ENCODE peak calls at places on chromosomes 13 and 19, in seven cellular contexts. K is GM12865, E is fibroblast of villous mesenchyme, F is ascending aorta, B is kidney, G is GM20000, Q is AG04449. H is an unnamed sample.

GRCh38 chr19:32012886-32013635 is 332.3 kb upstream of the ZNF507 start:
- DNase-seq in K (no peak), E (no peak), F (no peak), B (no peak), G (no peak), Q (no peak), H (no peak)

GRCh38 chr13:48431987-48432615 is 19.2 kb upstream of the LPAR6 start:
- DNase-seq in K (no peak), E (peak), F (no peak), B (no peak), G (no peak), Q (no peak), H (no peak)

GRCh38 chr13:26992951-26993490 is 178.6 kb downstream of the USP12 start:
- DNase-seq in K (no peak), E (no peak), F (no peak), B (no peak), G (no peak), Q (no peak), H (no peak)

GRCh38 chr13:21338156-21338555 is 120.9 kb downstream of the ZDHHC20 start:
- DNase-seq in K (no peak), E (no peak), F (no peak), B (no peak), G (no peak), Q (no peak), H (no peak)

GRCh38 chr13:73168226-73168992 is 109.6 kb downstream of the KLF5 start:
- DNase-seq in K (no peak), E (no peak), F (no peak), B (no peak), G (no peak), Q (no peak), H (no peak)

GRCh38 chr13:22926176-22927007 is 254.4 kb upstream of the SGCG start:
- DNase-seq in K (no peak), E (peak), F (no peak), B (peak), G (peak), Q (no peak), H (peak)

GRCh38 chr13:48132961-48133360 is 38.1 kb upstream of the MED4 start:
- DNase-seq in K (no peak), E (no peak), F (no peak), B (no peak), G (no peak), Q (no peak), H (no peak)

GRCh38 chr13:100490692-100491091 is 97.9 kb downstream of the GGACT start:
- DNase-seq in K (no peak), E (no peak), F (no peak), B (no peak), G (no peak), Q (no peak), H (no peak)

GRCh38 chr19:33108161-33108560 is 23.8 kb upstream of the WDR88 start:
- DNase-seq in K (no peak), E (no peak), F (no peak), B (no peak), G (no peak), Q (no peak), H (no peak)

GRCh38 chr13:36329355-36329754 is 16.8 kb downstream of the SPART start:
- DNase-seq in K (no peak), E (no peak), F (no peak), B (no peak), G (no peak), Q (no peak), H (no peak)

GRCh38 chr13:30810261-30810701 is 74.9 kb downstream of the ALOX5AP start:
- DNase-seq in K (no peak), E (no peak), F (no peak), B (peak), G (no peak), Q (no peak), H (no peak)

GRCh38 chr13:44125943-44126469 is 246.3 kb downstream of the LACC1 start:
- DNase-seq in K (no peak), E (no peak), F (no peak), B (no peak), G (no peak), Q (peak), H (no peak)

GRCh38 chr13:90565985-90566713 is 781.3 kb upstream of the MIR17HG start:
- DNase-seq in K (peak), E (no peak), F (no peak), B (no peak), G (no peak), Q (no peak), H (no peak)

GRCh38 chr19:44737238-44738160 is 11.0 kb upstream of the BCL3 start:
- DNase-seq in K (peak), E (no peak), F (no peak), B (no peak), G (no peak), Q (no peak), H (peak)

GRCh38 chr19:30864460-30865215 is 484.6 kb downstream of the TSHZ3 start:
- DNase-seq in K (no peak), E (no peak), F (no peak), B (no peak), G (no peak), Q (no peak), H (no peak)

DNA sequence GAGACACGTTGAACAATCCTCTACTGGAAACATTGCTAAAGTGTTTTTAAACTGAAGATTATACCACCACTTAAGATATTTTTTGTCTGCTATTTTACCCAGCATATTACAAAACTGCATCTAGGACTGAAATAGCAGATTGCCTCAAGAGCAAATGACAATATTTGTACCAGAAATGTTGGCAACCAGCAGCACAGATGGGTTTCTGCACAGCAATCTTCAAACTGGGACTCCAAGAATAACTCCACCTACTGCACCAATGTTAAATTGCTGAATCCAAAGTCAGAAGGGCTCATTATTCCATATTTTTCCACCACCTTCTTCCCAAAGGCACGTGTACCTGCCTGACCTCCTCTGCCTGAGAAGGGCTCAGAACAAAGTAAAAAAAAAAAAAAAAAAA is 79.6 kb downstream of the FOXO1 start:
- DNase-seq in K (no peak), E (no peak), F (no peak), B (no peak), G (no peak), Q (no peak), H (no peak)
- TF ChIP-seq CTCF in K (no peak), E (no peak), F (no peak), B (no peak), G (no peak), Q (no peak), H (no peak)

DNA sequence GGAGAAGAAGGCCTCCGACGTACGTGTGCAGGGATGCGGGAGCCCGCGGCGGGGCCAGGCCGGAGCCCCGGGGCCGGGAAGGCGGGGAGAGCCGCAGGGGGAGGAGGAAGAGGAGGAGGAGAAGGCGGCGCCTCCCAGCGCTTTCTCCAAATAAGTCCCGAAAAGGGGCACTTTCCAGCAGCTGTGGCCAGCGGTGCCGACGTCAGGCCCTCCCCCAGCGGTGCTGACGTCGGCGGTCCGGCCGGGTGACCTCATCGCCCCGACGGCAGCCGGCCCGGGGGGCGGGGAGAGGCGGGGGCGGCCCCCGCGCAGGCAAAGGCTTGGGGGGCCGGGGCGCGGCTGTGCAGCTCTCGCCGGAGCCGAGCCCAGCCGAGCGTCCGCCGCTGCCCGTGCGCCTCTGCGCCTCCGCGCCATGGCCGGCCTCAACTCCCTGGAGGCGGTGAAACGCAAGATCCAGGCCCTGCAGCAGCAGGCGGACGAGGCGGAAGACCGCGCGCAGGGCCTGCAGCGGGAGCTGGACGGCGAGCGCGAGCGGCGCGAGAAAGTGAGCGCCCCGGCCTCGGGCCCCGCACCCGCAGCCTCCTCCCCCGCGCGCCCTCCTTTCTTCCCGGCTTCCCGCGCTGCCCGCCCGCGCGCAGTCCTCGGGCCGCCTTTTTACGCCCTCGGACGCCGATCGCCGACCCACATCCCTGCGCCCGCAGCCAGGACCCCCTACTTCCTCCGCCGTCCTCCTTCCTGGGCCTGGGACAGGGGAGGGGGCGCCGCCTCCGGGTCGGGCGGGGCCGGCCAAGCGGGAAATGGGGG is at the start of gene TPM4:
- DNase-seq in K (peak), E (peak), F (peak), B (peak), G (peak), Q (peak), H (peak)
- TF ChIP-seq CTCF in K (no peak), E (no peak), F (no peak), B (no peak), G (no peak), Q (no peak), H (no peak)

GRCh38 chr19:15251749-15252397 is 19.6 kb upstream of the EPHX3 start:
- DNase-seq in K (no peak), E (peak), F (peak), B (peak), G (no peak), Q (peak), H (no peak)
- TF ChIP-seq CTCF in K (no peak), E (peak), F (peak), B (no peak), G (no peak), Q (peak), H (no peak)

GRCh38 chr13:33312150-33312908 is 26.8 kb upstream of the STARD13 start:
- DNase-seq in K (no peak), E (peak), F (no peak), B (no peak), G (no peak), Q (no peak), H (no peak)
- TF ChIP-seq CTCF in K (no peak), E (peak), F (peak), B (peak), G (no peak), Q (peak), H (no peak)

GRCh38 chr19:17089238-17089637 is 13.7 kb downstream of the MYO9B start:
- DNase-seq in K (no peak), E (peak), F (no peak), B (no peak), G (no peak), Q (no peak), H (no peak)
- TF ChIP-seq CTCF in K (no peak), E (no peak), F (no peak), B (no peak), G (no peak), Q (no peak), H (no peak)

GRCh38 chr13:46803586-46803985 is 6.6 kb upstream of the ESD start:
- DNase-seq in K (no peak), E (peak), F (no peak), B (no peak), G (no peak), Q (no peak), H (no peak)

GRCh38 chr13:46801831-46802230 is 4.9 kb upstream of the ESD start:
- DNase-seq in K (no peak), E (no peak), F (no peak), B (no peak), G (no peak), Q (no peak), H (no peak)

GRCh38 chr13:46799139-46799538 is 2.2 kb upstream of the ESD start:
- DNase-seq in K (no peak), E (no peak), F (no peak), B (no peak), G (no peak), Q (no peak), H (no peak)

DNA sequence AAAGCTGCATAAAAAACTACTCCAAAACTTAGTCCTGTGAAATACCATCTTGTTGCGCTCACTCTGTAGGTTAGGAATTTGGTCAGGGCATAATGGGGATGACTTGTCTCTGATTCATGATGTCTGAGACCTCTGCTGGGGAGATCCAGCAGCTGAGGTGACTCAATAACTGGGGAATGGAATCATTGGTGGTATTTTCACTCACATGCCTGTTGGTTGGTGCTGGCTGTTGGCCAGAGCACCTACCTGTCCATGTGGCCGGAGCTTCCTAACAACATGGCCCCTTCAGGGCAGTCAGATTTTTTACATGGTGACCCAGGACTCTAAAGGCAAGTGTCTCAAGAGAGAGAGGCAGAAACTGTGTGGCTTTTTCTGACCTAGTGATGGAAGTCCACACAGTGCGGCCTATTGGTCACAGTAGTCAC is 7.4 kb upstream of the ESD start:
- DNase-seq in K (no peak), E (peak), F (no peak), B (no peak), G (no peak), Q (peak), H (no peak)
- TF ChIP-seq CTCF in K (no peak), E (no peak), F (no peak), B (no peak), G (no peak), Q (no peak), H (no peak)

H was measured in GM13976.